ENCODE peak calls at places on chromosomes 7 and 10, in four cellular contexts. One of them, this sample, is unnamed.

GRCh38 chr7:2967238-2967637 is 76.4 kb downstream of the CARD11 start:
- DNase-seq in endodermal cell: no peak
- DNase-seq in AG04450: no peak
- DNase-seq in right lobe of liver: no peak
- DNase-seq in this sample: no peak

GRCh38 chr7:121099572-121099971 is 111.1 kb downstream of the CPED1 start:
- DNase-seq in right lobe of liver: no peak
- DNase-seq in AG04450: no peak
- DNase-seq in endodermal cell: peak
- DNase-seq in this sample: no peak

GRCh38 chr10:93873427-93874115 is 20.2 kb upstream of the SLC35G1 start:
- DNase-seq in AG04450: no peak
- DNase-seq in endodermal cell: no peak
- DNase-seq in right lobe of liver: no peak
- DNase-seq in this sample: no peak

GRCh38 chr10:10043083-10043482 is 974.6 kb upstream of the CELF2 start:
- DNase-seq in right lobe of liver: no peak
- DNase-seq in AG04450: no peak
- DNase-seq in endodermal cell: no peak
- DNase-seq in this sample: no peak

GRCh38 chr10:17200885-17201164 is 647 bp downstream of the TRDMT1 start:
- DNase-seq in right lobe of liver: no peak
- DNase-seq in AG04450: no peak
- DNase-seq in endodermal cell: no peak
- DNase-seq in this sample: no peak

GRCh38 chr7:35758421-35758820 is 42.4 kb upstream of the SEPTIN7 start:
- DNase-seq in right lobe of liver: no peak
- DNase-seq in AG04450: no peak
- DNase-seq in endodermal cell: peak
- DNase-seq in this sample: no peak

GRCh38 chr7:30884881-30885280 is 26.8 kb upstream of the AQP1 start:
- DNase-seq in right lobe of liver: no peak
- DNase-seq in endodermal cell: no peak
- DNase-seq in AG04450: no peak
- DNase-seq in this sample: no peak

GRCh38 chr7:140326116-140326928 is 72.0 kb downstream of the SLC37A3 start:
- DNase-seq in endodermal cell: peak
- DNase-seq in AG04450: peak
- DNase-seq in right lobe of liver: peak
- DNase-seq in this sample: peak

GRCh38 chr7:116165717-116166116 is 44.6 kb upstream of the TES start:
- DNase-seq in endodermal cell: no peak
- DNase-seq in AG04450: no peak
- DNase-seq in right lobe of liver: no peak
- DNase-seq in this sample: no peak

GRCh38 chr10:11525503-11525902 is 85.9 kb downstream of the USP6NL start:
- DNase-seq in AG04450: no peak
- DNase-seq in endodermal cell: no peak
- DNase-seq in right lobe of liver: no peak
- DNase-seq in this sample: no peak

GRCh38 chr7:41891967-41892755 is 189.3 kb upstream of the INHBA start:
- DNase-seq in right lobe of liver: no peak
- DNase-seq in endodermal cell: peak
- DNase-seq in AG04450: no peak
- DNase-seq in this sample: no peak

GRCh38 chr7:152504816-152505215 is 69.0 kb upstream of the KMT2C start:
- DNase-seq in right lobe of liver: peak
- DNase-seq in endodermal cell: no peak
- DNase-seq in AG04450: no peak
- DNase-seq in this sample: no peak

GRCh38 chr10:6279540-6280267 is 77.0 kb downstream of the PFKFB3 start:
- DNase-seq in right lobe of liver: peak
- DNase-seq in endodermal cell: peak
- DNase-seq in AG04450: no peak
- DNase-seq in this sample: no peak

GRCh38 chr7:76515999-76516443 is 5.7 kb downstream of the UPK3B start:
- DNase-seq in endodermal cell: no peak
- DNase-seq in AG04450: no peak
- DNase-seq in right lobe of liver: peak
- DNase-seq in this sample: no peak

GRCh38 chr10:99859585-99859984 is 77.1 kb downstream of the ABCC2 start:
- DNase-seq in right lobe of liver: no peak
- DNase-seq in endodermal cell: peak
- DNase-seq in AG04450: no peak
- DNase-seq in this sample: no peak

GRCh38 chr7:129707910-129708490 is 96.5 kb downstream of the NRF1 start:
- DNase-seq in AG04450: no peak
- DNase-seq in endodermal cell: no peak
- DNase-seq in right lobe of liver: no peak
- DNase-seq in this sample: no peak

GRCh38 chr7:129702316-129702715 is 90.8 kb downstream of the NRF1 start:
- DNase-seq in endodermal cell: no peak
- DNase-seq in right lobe of liver: no peak
- DNase-seq in AG04450: no peak
- DNase-seq in this sample: no peak

GRCh38 chr7:129703751-129704150 is 92.2 kb downstream of the NRF1 start:
- DNase-seq in endodermal cell: no peak
- DNase-seq in right lobe of liver: no peak
- DNase-seq in AG04450: no peak
- DNase-seq in this sample: no peak

GRCh38 chr7:129698516-129699418 is 87.2 kb downstream of the NRF1 start:
- DNase-seq in AG04450: no peak
- DNase-seq in right lobe of liver: no peak
- DNase-seq in endodermal cell: no peak
- DNase-seq in this sample: no peak

DNA sequence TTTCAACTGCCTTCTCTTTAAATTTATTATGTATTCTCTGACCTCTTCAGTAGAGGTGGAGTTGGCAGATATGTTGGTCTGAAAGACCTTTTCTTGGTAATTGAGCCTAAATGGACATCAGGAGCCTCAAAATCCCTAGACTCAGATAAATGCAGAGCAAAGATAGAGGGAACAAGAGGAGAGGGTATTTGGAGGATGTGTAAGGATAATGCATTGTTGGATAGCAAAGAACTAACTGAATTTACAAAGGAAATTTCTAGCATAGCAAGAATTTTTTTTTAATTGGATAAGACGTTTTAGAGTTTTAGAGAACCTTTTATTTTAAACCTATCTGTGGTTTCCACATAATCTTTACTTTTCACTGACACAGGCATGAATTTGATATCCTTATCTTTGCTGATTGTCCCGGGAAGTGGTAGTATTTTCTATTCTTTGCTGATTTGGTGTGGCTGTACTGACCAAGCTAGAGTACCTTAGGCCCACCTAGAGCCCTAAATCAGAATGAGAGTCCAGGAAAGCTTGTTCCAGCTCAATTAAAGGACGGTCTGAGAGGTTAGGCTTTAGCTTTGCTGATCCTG is 91.3 kb downstream of the NRF1 start:
- DNase-seq in AG04450: no peak
- DNase-seq in right lobe of liver: no peak
- DNase-seq in endodermal cell: no peak
- DNase-seq in this sample: no peak
- H3K27ac ChIP-seq in AG04450: no peak
- H3K27ac ChIP-seq in right lobe of liver: no peak
- H3K27ac ChIP-seq in endodermal cell: no peak
- H3K27ac ChIP-seq in this sample: no peak

DNA sequence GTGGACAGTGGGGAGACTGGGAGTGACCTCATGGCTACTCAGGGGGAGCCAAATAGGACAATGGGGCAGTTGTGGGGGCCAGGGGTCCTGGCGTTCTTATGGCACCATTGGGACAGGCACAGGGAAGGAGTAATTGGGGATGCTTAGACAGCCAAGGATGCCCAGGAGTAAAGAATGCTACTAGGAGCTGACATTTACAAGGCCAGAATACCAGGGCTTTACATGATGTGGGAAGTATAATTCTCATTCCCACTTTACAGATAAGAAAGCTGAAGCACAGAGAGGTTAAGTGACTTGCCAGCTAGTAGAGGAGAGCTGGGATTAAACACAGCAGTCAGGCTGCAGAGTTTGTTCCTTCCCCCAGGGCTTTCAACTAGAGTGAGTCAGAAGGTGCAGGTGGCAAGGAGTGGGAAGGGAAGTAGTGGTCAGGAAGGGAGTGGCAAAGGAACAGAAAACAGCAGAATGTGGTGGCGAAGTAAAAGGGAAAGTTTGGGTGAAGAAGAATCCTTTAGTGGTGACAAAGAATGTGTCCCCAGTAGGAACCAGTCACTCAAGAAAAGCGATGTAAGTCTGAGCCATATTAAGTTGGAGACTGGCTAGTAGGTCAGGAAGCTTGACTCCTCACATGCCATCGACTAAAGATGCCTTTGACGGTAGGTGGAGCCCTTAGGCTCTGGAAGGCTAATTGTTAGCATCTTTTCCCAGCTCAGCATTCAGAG is 32.8 kb downstream of the CPVL start:
- DNase-seq in right lobe of liver: no peak
- DNase-seq in AG04450: no peak
- DNase-seq in endodermal cell: peak
- DNase-seq in this sample: no peak
- TF ChIP-seq CTCF in right lobe of liver: peak
- TF ChIP-seq CTCF in AG04450: no peak
- TF ChIP-seq CTCF in endodermal cell: peak
- TF ChIP-seq CTCF in this sample: no peak

GRCh38 chr7:43292384-43292783 is 179.9 kb downstream of the HECW1 start:
- DNase-seq in right lobe of liver: no peak
- DNase-seq in AG04450: no peak
- DNase-seq in endodermal cell: peak
- DNase-seq in this sample: no peak

GRCh38 chr7:43290978-43291377 is 178.5 kb downstream of the HECW1 start:
- DNase-seq in right lobe of liver: no peak
- DNase-seq in endodermal cell: no peak
- DNase-seq in AG04450: no peak
- DNase-seq in this sample: no peak

GRCh38 chr7:43294080-43294630 is 181.7 kb downstream of the HECW1 start:
- DNase-seq in AG04450: peak
- DNase-seq in endodermal cell: peak
- DNase-seq in right lobe of liver: no peak
- DNase-seq in this sample: no peak

GRCh38 chr7:43291789-43292188 is 179.3 kb downstream of the HECW1 start:
- DNase-seq in right lobe of liver: no peak
- DNase-seq in endodermal cell: no peak
- DNase-seq in AG04450: no peak
- DNase-seq in this sample: no peak

GRCh38 chr7:43289826-43290225 is 177.4 kb downstream of the HECW1 start:
- DNase-seq in endodermal cell: no peak
- DNase-seq in AG04450: no peak
- DNase-seq in right lobe of liver: no peak
- DNase-seq in this sample: no peak
- H3K27ac ChIP-seq in endodermal cell: no peak
- H3K27ac ChIP-seq in AG04450: no peak
- H3K27ac ChIP-seq in right lobe of liver: no peak
- H3K27ac ChIP-seq in this sample: no peak

GRCh38 chr7:127501817-127502216 is 83.6 kb downstream of the GCC1 start:
- DNase-seq in right lobe of liver: no peak
- DNase-seq in AG04450: no peak
- DNase-seq in endodermal cell: no peak
- DNase-seq in this sample: no peak

GRCh38 chr7:127504715-127505114 is 80.7 kb downstream of the GCC1 start:
- DNase-seq in AG04450: no peak
- DNase-seq in right lobe of liver: no peak
- DNase-seq in endodermal cell: peak
- DNase-seq in this sample: no peak
- TF ChIP-seq CTCF in AG04450: peak
- TF ChIP-seq CTCF in right lobe of liver: peak
- TF ChIP-seq CTCF in endodermal cell: peak
- TF ChIP-seq CTCF in this sample: peak

GRCh38 chr10:33240931-33241330 is 93.5 kb downstream of the NRP1 start:
- DNase-seq in endodermal cell: no peak
- DNase-seq in right lobe of liver: no peak
- DNase-seq in AG04450: no peak
- DNase-seq in this sample: no peak
- H3K27ac ChIP-seq in endodermal cell: no peak
- H3K27ac ChIP-seq in right lobe of liver: no peak
- H3K27ac ChIP-seq in AG04450: peak
- H3K27ac ChIP-seq in this sample: no peak

DNA sequence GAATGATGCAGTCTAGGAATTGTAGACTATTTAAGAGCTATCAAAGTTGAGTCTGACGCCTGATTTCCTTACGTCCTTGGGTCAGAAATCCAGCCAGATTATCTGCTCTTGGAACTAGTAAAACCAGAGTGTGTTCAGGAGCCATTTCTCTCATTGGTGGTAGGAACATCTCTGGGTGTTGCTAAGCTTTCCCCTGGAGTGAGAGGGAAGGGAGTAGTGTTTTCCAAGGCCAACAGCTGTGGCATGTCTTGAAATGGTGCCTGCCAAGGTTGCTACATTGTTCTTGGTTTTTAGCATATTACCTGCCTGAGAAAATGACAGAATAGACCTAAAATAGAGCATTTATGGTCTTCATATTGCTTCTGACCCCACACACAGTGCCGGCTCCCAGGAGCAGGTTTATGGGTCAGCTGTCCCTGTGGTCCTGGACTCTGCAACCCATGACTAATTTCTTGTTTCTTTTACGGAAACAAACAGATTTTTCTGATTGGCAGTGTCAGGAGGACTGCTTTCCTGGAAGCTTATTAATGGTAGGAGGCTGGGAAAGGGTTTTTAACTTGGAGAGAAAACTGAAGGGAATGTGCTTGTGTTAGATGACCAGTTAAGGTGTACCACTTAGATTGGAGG is 17.5 kb downstream of the GBF1 start:
- DNase-seq in endodermal cell: no peak
- DNase-seq in AG04450: no peak
- DNase-seq in right lobe of liver: no peak
- DNase-seq in this sample: no peak
- TF ChIP-seq CTCF in endodermal cell: no peak
- TF ChIP-seq CTCF in AG04450: no peak
- TF ChIP-seq CTCF in right lobe of liver: no peak
- TF ChIP-seq CTCF in this sample: no peak

This sample was measured in CD4-positive, alpha-beta T cell.